ENCODE peak calls at places on chromosomes 6 and 20, in nine cellular contexts. C, O, Z, R, B, L, P, G and N are unnamed samples.
A peak's percentile ranks its signal among the peaks of the same experiment; 100 is the strongest.

GRCh38 chr6:21626756-21627155 is 33.2 kb downstream of the SOX4 start:
- DNase-seq in C (no peak), O (no peak), Z (no peak), R (no peak), B (no peak), L (no peak), P (no peak), G (no peak), N (no peak)

GRCh38 chr6:12545837-12546658 is 170.5 kb upstream of the PHACTR1 start:
- DNase-seq in C (peak; percentile 93), O (no peak), Z (no peak), R (no peak), B (no peak), L (peak; percentile 85), P (no peak), G (no peak), N (no peak)

GRCh38 chr6:1872649-1873131 is 263.0 kb downstream of the FOXC1 start:
- DNase-seq in C (no peak), O (no peak), Z (no peak), R (no peak), B (peak; percentile 52), L (peak; percentile 83), P (no peak), G (peak; percentile 65), N (no peak)

GRCh38 chr6:35474129-35474977 is 6.2 kb downstream of the RPL10A start:
- DNase-seq in C (no peak), O (no peak), Z (no peak), R (no peak), B (no peak), L (no peak), P (peak; percentile 51), G (peak; percentile 22), N (no peak)

GRCh38 chr20:7742479-7742878 is 197.8 kb downstream of the HAO1 start:
- DNase-seq in C (peak; percentile 78), O (no peak), Z (no peak), R (no peak), B (no peak), L (peak; percentile 72), P (no peak), G (no peak), N (no peak)

GRCh38 chr6:43974643-43975235 is 152.5 kb downstream of the MRPL14 start:
- DNase-seq in C (peak; percentile 83), O (no peak), Z (no peak), R (no peak), B (no peak), L (no peak), P (no peak), G (no peak), N (no peak)

GRCh38 chr20:14712302-14712739 is 374.9 kb upstream of the FLRT3 start:
- DNase-seq in C (peak; percentile 88), O (no peak), Z (no peak), R (no peak), B (peak; percentile 41), L (peak; percentile 35), P (no peak), G (peak; percentile 19), N (no peak)

GRCh38 chr20:51272392-51272791 is 249.5 kb upstream of the KCNG1 start:
- DNase-seq in C (no peak), O (no peak), Z (no peak), R (no peak), B (no peak), L (peak; percentile 70), P (no peak), G (no peak), N (no peak)

GRCh38 chr20:23314714-23315498 is 35.7 kb upstream of the NXT1 start:
- DNase-seq in C (no peak), O (peak; percentile 45), Z (no peak), R (no peak), B (no peak), L (no peak), P (peak; percentile 61), G (no peak), N (no peak)

GRCh38 chr20:46213946-46214830 is 94.1 kb downstream of the CDH22 start:
- DNase-seq in C (no peak), O (no peak), Z (no peak), R (no peak), B (no peak), L (no peak), P (peak; percentile 86), G (no peak), N (no peak)

GRCh38 chr6:658244-658643 is 1.3 kb upstream of the HUS1B start:
- DNase-seq in C (no peak), O (no peak), Z (no peak), R (no peak), B (no peak), L (peak; percentile 90), P (no peak), G (no peak), N (no peak)

GRCh38 chr6:41682497-41682961 is 44.3 kb downstream of the MDFI start:
- DNase-seq in C (no peak), O (no peak), Z (no peak), R (no peak), B (no peak), L (no peak), P (no peak), G (peak; percentile 38), N (no peak)

GRCh38 chr6:41049548-41049947 is 3.5 kb upstream of the APOBEC2 start:
- DNase-seq in C (no peak), O (no peak), Z (no peak), R (no peak), B (peak; percentile 39), L (no peak), P (no peak), G (no peak), N (no peak)

GRCh38 chr20:53739799-53740785 is 146.5 kb upstream of the ZNF217 start:
- DNase-seq in C (peak; percentile 68), O (no peak), Z (no peak), R (no peak), B (no peak), L (peak; percentile 45), P (no peak), G (no peak), N (no peak)

GRCh38 chr6:42224222-42225042 is 6.8 kb upstream of the MRPS10 start:
- DNase-seq in C (peak; percentile 99), O (no peak), Z (no peak), R (no peak), B (no peak), L (peak; percentile 45), P (no peak), G (no peak), N (no peak)

GRCh38 chr6:160065200-160065599 is 56.4 kb upstream of the SLC22A1 start:
- DNase-seq in C (peak; percentile 78), O (no peak), Z (no peak), R (no peak), B (no peak), L (no peak), P (no peak), G (no peak), N (no peak)

GRCh38 chr6:17881085-17881883 is 106.2 kb downstream of the KIF13A start:
- DNase-seq in C (no peak), O (peak; percentile 24), Z (no peak), R (no peak), B (no peak), L (no peak), P (no peak), G (no peak), N (no peak)

GRCh38 chr6:78810146-78810545 is 57.2 kb upstream of the IRAK1BP1 start:
- DNase-seq in C (peak; percentile 52), O (no peak), Z (no peak), R (no peak), B (peak; percentile 70), L (peak; percentile 47), P (no peak), G (peak; percentile 82), N (no peak)

GRCh38 chr6:130858498-130859160 is 31.4 kb downstream of the SMLR1 start:
- DNase-seq in C (no peak), O (no peak), Z (no peak), R (no peak), B (no peak), L (no peak), P (no peak), G (no peak), N (no peak)
- H3K4me1 ChIP-seq in C (no peaks in the 10 kb centered on the region), O (peaks cover 4% of the 10 kb centered on the region), Z (no peaks in the 10 kb centered on the region), R (no peaks in the 10 kb centered on the region), B (peaks cover 7% of the 10 kb centered on the region), L (peaks cover 29% of the 10 kb centered on the region), P (no peaks in the 10 kb centered on the region), G (peaks cover 22% of the 10 kb centered on the region), N (no peaks in the 10 kb centered on the region)

DNA sequence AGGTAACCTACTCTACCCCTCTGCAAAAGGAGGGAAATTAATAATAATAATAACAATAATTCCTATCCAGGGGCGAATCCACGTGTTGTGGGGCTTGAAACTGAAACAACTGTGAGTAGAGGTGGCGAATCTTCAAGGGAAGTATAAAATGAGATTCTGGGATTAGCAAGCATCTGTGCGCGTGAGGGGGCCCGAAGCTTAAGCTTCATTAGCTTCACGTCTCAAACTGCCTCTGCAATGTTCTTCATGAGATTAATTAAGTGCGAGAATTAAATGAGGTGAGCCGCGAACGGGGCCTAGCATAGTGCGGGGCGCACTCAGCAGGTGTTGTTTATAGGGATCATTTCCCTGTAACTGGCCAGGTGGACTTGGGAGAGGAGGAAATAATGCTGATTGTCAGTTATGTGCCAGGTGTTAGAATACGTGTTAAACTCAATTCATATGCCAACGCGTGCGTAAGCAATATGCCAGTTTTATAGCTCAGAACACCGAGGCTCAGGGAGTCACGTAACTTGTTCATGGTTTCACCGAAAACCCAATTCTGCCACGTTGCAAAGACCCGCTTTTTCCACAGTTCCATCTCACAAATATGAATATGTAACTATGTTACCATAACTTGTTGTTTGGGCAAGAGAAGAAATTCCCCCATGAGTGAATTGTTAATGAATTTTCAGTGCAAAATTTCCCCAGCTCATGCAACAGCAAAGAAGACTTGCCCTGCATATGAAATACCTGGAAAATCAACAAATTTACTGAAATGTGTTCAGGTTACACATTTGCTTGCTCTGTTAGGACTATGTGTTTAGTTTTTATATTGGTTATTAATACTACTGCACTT is 30.3 kb downstream of the SF3B5 start:
- DNase-seq in C (no peak), O (no peak), Z (no peak), R (no peak), B (peak; percentile 56), L (no peak), P (no peak), G (peak; percentile 30), N (no peak)
- H3K4me3 ChIP-seq in C (peak overlapping the region; percentile 88), O (peak overlapping the region; percentile 83), Z (peak overlapping the region; percentile 97), R (peak overlapping the region; percentile 89), B (peak overlapping the region; percentile 90), L (peak overlapping the region; percentile 54), P (peak overlapping the region; percentile 83), G (peak overlapping the region; percentile 81), N (peak overlapping the region; percentile 88)

DNA sequence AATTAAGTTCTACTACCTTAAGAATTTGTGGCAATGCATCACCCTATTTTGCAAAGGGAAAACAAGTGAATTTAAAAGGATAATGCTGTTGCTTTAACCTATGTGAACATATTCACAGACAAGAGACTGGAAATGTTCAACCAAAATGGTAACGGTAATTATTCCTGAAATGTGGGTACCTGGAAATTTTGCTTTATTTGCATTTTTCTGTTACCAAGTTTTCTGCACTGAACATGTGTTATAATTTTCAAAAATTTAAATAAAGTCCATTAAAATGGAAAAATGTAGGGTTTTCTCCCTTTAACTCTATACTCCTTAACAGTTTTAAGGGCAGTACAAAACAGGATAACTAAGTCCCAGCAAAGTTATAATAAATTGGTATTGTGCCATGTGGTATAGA is 66.4 kb downstream of the EPB41L2 start:
- DNase-seq in C (no peak), O (no peak), Z (no peak), R (no peak), B (no peak), L (no peak), P (no peak), G (no peak), N (no peak)
- H3K27ac ChIP-seq in C (peak overlapping the region; percentile 18), O (peak overlapping the region; percentile 43), Z (no peak overlapping the region), R (no peak overlapping the region), B (no peak overlapping the region), L (peak overlapping the region; percentile 44), P (no peak overlapping the region), G (no peak overlapping the region), N (no peak overlapping the region)

GRCh38 chr6:15654250-15654649 is 8.6 kb downstream of the DTNBP1 start:
- DNase-seq in C (no peak), O (no peak), Z (no peak), R (no peak), B (no peak), L (no peak), P (no peak), G (no peak), N (no peak)
- H3K4me1 ChIP-seq in C (peaks cover 5% of the 10 kb centered on the region), O (peaks cover 19% of the 10 kb centered on the region), Z (no peaks in the 10 kb centered on the region), R (no peaks in the 10 kb centered on the region), B (peaks cover 13% of the 10 kb centered on the region), L (no peaks in the 10 kb centered on the region), P (peaks cover 6% of the 10 kb centered on the region), G (peaks cover 14% of the 10 kb centered on the region), N (peaks cover 5% of the 10 kb centered on the region)